ENCODE peak calls at places on chromosome 10, in seven cellular contexts. Q is mammary epithelial cell, X is GM23338, T is SK-N-SH, H is IMR-90, F is osteoblast, E is PC-3. B is an unnamed sample.

GRCh38 chr10:35182631-35183510 is 56.2 kb downstream of the CREM start:
- DNase-seq in Q (peak; percentile 1), X (no peak), T (no peak), H (no peak), F (peak; percentile 48), E (peak; percentile 51), B (no peak)

GRCh38 chr10:44356139-44357115 is 28.5 kb downstream of the CXCL12 start:
- DNase-seq in Q (peak; percentile 1), X (no peak), T (no peak), H (no peak), F (peak; percentile 88), E (no peak), B (no peak)

GRCh38 chr10:3578159-3578558 is 206.8 kb downstream of the KLF6 start:
- DNase-seq in Q (no peak), X (peak; percentile 11), T (no peak), H (no peak), F (no peak), E (no peak), B (no peak)

GRCh38 chr10:127797339-127797738 is 60.4 kb downstream of the FOXI2 start:
- DNase-seq in Q (no peak), X (no peak), T (peak; percentile 4), H (peak; percentile 20), F (no peak), E (no peak), B (peak; percentile 4)

GRCh38 chr10:88190123-88190522 is 326.7 kb downstream of the PTEN start:
- DNase-seq in Q (no peak), X (no peak), T (no peak), H (no peak), F (no peak), E (no peak), B (no peak)

GRCh38 chr10:60646966-60647796 is 131.1 kb upstream of the CDK1 start:
- DNase-seq in Q (peak; percentile 31), X (peak; percentile 82), T (peak; percentile 12), H (peak; percentile 69), F (no peak), E (peak; percentile 98), B (peak; percentile 51)

GRCh38 chr10:79937256-79937635 is 11.7 kb downstream of the SFTPD start:
- DNase-seq in Q (no peak), X (no peak), T (no peak), H (no peak), F (no peak), E (no peak), B (no peak)

GRCh38 chr10:44805461-44806210 is 105.5 kb upstream of the TMEM72 start:
- DNase-seq in Q (no peak), X (no peak), T (no peak), H (no peak), F (no peak), E (no peak), B (no peak)

GRCh38 chr10:63346015-63346441 is 119.7 kb downstream of the JMJD1C start:
- DNase-seq in Q (peak; percentile 11), X (no peak), T (no peak), H (peak; percentile 59), F (no peak), E (peak; percentile 40), B (peak; percentile 14)

GRCh38 chr10:24916365-24916764 is 36.0 kb downstream of the PRTFDC1 start:
- DNase-seq in Q (no peak), X (no peak), T (no peak), H (no peak), F (no peak), E (no peak), B (no peak)

GRCh38 chr10:71116426-71116825 is 95.9 kb upstream of the UNC5B start:
- DNase-seq in Q (no peak), X (no peak), T (no peak), H (no peak), F (no peak), E (no peak), B (no peak)

GRCh38 chr10:74957199-74958084 is 131.0 kb downstream of the KAT6B start:
- DNase-seq in Q (no peak), X (no peak), T (peak; percentile 42), H (no peak), F (no peak), E (no peak), B (peak; percentile 54)

GRCh38 chr10:24899571-24899970 is 52.8 kb downstream of the PRTFDC1 start:
- DNase-seq in Q (no peak), X (no peak), T (no peak), H (no peak), F (no peak), E (no peak), B (no peak)

GRCh38 chr10:62019013-62019684 is 117.7 kb downstream of the ARID5B start:
- DNase-seq in Q (peak; percentile 83), X (no peak), T (no peak), H (no peak), F (no peak), E (no peak), B (no peak)

GRCh38 chr10:28679941-28680752 is 2.8 kb downstream of the BAMBI start:
- DNase-seq in Q (peak; percentile 10), X (no peak), T (peak; percentile 37), H (no peak), F (no peak), E (peak; percentile 50), B (no peak)

GRCh38 chr10:11638055-11638698 is 26.7 kb upstream of the USP6NL start:
- DNase-seq in Q (no peak), X (no peak), T (no peak), H (no peak), F (no peak), E (no peak), B (no peak)

GRCh38 chr10:96587255-96588059 is 645 bp upstream of the TM9SF3 start:
- DNase-seq in Q (peak; percentile 71), X (peak; percentile 76), T (no peak), H (peak; percentile 83), F (peak; percentile 78), E (peak; percentile 68), B (peak; percentile 79)

GRCh38 chr10:59905066-59905734 is 1.2 kb downstream of the CCDC6 start:
- DNase-seq in Q (peak; percentile 48), X (peak; percentile 80), T (peak; percentile 70), H (peak; percentile 16), F (no peak), E (peak; percentile 42), B (no peak)

GRCh38 chr10:31121797-31122586 is 90.3 kb upstream of the ZNF438 start:
- DNase-seq in Q (no peak), X (no peak), T (no peak), H (peak; percentile 46), F (peak; percentile 78), E (no peak), B (no peak)

GRCh38 chr10:71708301-71708703 is 11.3 kb downstream of the C10orf105 start:
- DNase-seq in Q (no peak), X (peak; percentile 82), T (peak; percentile 90), H (no peak), F (peak; percentile 96), E (peak; percentile 44), B (peak; percentile 19)

GRCh38 chr10:51918921-51919325 is 219.5 kb upstream of the CSTF2T start:
- DNase-seq in Q (no peak), X (no peak), T (no peak), H (no peak), F (no peak), E (no peak), B (no peak)

GRCh38 chr10:100731603-100732596 is 13.5 kb upstream of the PAX2 start:
- DNase-seq in Q (no peak), X (peak; percentile 71), T (peak; percentile 33), H (no peak), F (no peak), E (no peak), B (no peak)
- H3K27me3 ChIP-seq in Q (peaks cover 54% of the 10 kb centered on the region), X (peaks cover 100% of the 10 kb centered on the region), T (peaks cover 96% of the 10 kb centered on the region), H (peaks cover 91% of the 10 kb centered on the region), F (peaks cover 93% of the 10 kb centered on the region), E (peaks cover 23% of the 10 kb centered on the region), B (peaks cover 78% of the 10 kb centered on the region)

DNA sequence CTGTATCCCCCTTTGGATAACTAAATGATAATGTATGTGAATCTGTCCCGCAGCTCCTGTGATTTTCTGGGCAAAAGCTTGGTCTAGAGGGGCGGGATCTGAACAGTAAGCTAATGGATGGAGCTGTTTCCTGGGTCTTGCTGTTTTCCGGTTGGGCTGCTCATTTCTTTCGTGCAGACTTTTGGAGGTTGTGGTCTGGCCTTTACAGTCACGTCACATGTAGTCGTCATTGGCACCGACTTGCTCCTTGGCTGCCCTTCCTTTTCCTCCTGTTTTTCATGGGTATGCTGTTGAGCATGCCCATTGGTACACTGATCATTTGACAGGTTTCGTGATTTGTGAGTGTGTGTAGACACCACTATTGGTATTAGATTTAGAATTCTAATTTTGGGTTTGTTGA is 2.0 kb downstream of the FBH1 start:
- DNase-seq in Q (no peak), X (no peak), T (no peak), H (no peak), F (peak; percentile 86), E (no peak), B (no peak)
- H3K4me3 ChIP-seq in Q (no peak overlapping the region), X (no peak overlapping the region), T (no peak overlapping the region), H (no peak overlapping the region), F (no peak overlapping the region), E (no peak overlapping the region), B (no peak overlapping the region)

GRCh38 chr10:14781763-14782162 is 7.1 kb upstream of the FAM107B start:
- DNase-seq in Q (no peak), X (no peak), T (no peak), H (no peak), F (no peak), E (no peak), B (no peak)
- H4K20me1 ChIP-seq in Q (no peaks in the 10 kb centered on the region), X (no peaks in the 10 kb centered on the region), T (no peaks in the 10 kb centered on the region), H (no peaks in the 10 kb centered on the region), F (no peaks in the 10 kb centered on the region), E (no peaks in the 10 kb centered on the region), B (no peaks in the 10 kb centered on the region)

DNA sequence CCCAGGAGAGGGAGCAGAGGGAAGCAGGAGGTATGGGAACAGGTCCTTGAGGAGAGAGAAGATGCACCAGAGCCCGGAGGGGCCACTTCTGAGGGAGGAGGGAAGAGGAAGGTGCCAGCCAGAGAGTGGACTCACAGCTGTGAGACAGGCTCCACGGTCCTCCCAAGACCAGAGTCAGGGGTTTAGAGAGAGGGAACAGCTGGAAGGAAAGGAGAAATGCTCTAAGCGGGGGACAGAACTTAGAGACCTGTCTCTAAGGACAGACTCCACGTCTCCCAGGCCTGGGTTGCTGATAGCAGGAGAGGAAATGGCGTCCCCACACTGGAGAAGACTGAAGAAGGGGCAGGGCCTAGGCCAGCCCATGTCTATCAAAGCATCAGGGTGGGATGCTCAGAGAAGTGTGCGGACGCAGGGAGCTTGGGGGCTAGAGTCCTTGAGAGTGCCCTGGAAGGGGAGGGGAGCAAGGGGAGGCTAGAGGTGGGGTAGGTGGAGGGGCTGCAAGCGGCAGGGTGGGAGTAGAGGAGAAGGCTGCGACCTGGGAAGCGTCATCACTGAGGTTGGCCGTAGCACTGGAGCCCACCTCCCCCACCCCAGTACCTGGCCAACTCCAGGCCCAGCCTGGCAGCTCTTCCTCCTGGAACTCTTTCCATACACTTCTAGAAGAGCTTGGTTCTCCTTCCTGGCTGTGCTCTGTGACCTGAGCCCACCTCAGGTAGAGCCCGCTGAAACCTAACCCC is 25.6 kb upstream of the GRID1 start:
- DNase-seq in Q (no peak), X (no peak), T (no peak), H (no peak), F (peak; percentile 62), E (no peak), B (no peak)
- H3K27me3 ChIP-seq in Q (no peaks in the 10 kb centered on the region), X (peaks cover 23% of the 10 kb centered on the region), T (no peaks in the 10 kb centered on the region), H (peaks cover 50% of the 10 kb centered on the region), F (peaks cover 24% of the 10 kb centered on the region), E (no peaks in the 10 kb centered on the region), B (peaks cover 11% of the 10 kb centered on the region)

B was measured in fibroblast of lung.